ENCODE peak calls at places on chromosomes 13 and 19, in four cellular contexts. S, B, N and O are unnamed samples.

GRCh38 chr13:36082396-36082795 is 48.8 kb downstream of the DCLK1 start:
- DNase-seq in S (no peak), B (no peak), N (no peak), O (no peak)

GRCh38 chr13:103615778-103616177 is 549.6 kb upstream of the SLC10A2 start:
- DNase-seq in S (no peak), N (no peak), B (no peak), O (no peak)

GRCh38 chr19:2507109-2507508 is 31.2 kb downstream of the GADD45B start:
- DNase-seq in B (no peak), S (peak), N (peak), O (peak)

GRCh38 chr19:48600679-48601382 is 5.7 kb upstream of the SPACA4 start:
- DNase-seq in B (no peak), N (no peak), S (no peak), O (no peak)

GRCh38 chr19:3606174-3606689 is 443 bp downstream of the TBXA2R start:
- DNase-seq in S (no peak), N (peak), B (no peak), O (no peak)

GRCh38 chr13:85993567-85993966 is 194.3 kb upstream of the SLITRK6 start:
- DNase-seq in N (no peak), S (no peak), B (no peak), O (no peak)

GRCh38 chr19:34181111-34181864 is 9.0 kb downstream of the LSM14A start:
- DNase-seq in S (no peak), B (no peak), N (no peak), O (no peak)

GRCh38 chr13:27038323-27038722 is 133.3 kb downstream of the USP12 start:
- DNase-seq in N (no peak), B (no peak), S (peak), O (peak)

GRCh38 chr13:21012211-21012610 is 49.2 kb downstream of the LATS2 start:
- DNase-seq in B (no peak), N (no peak), S (peak), O (no peak)

GRCh38 chr19:15466851-15467733 is 2.7 kb upstream of the RASAL3 start:
- DNase-seq in S (peak), N (no peak), B (peak), O (peak)

GRCh38 chr19:19256072-19256969 is 16.8 kb downstream of the TM6SF2 start:
- DNase-seq in N (no peak), B (no peak), S (no peak), O (no peak)

GRCh38 chr19:6802336-6803035 is 30.0 kb downstream of the VAV1 start:
- DNase-seq in B (peak), S (no peak), N (no peak), O (peak)

GRCh38 chr13:110055089-110055488 is 251.9 kb downstream of the COL4A1 start:
- DNase-seq in B (no peak), S (peak), N (no peak), O (no peak)

GRCh38 chr19:30781519-30781918 is 409.3 kb downstream of the ZNF536 start:
- DNase-seq in B (no peak), N (no peak), S (no peak), O (no peak)

GRCh38 chr19:29873024-29873800 is 61.4 kb downstream of the CCNE1 start:
- DNase-seq in B (no peak), S (no peak), N (peak), O (no peak)

GRCh38 chr19:28607066-28607583 is 605.8 kb downstream of the UQCRFS1 start:
- DNase-seq in N (no peak), S (no peak), B (no peak), O (no peak)

GRCh38 chr13:80379245-80379644 is 38.3 kb upstream of the SPRY2 start:
- DNase-seq in S (peak), B (no peak), N (no peak), O (no peak)

GRCh38 chr19:4371209-4371897 is 28.0 kb downstream of the MPND start:
- DNase-seq in B (no peak), S (no peak), N (no peak), O (no peak)

GRCh38 chr13:37187611-37188010 is 82.1 kb upstream of the CSNK1A1L start:
- DNase-seq in N (no peak), B (no peak), S (no peak), O (no peak)

GRCh38 chr13:99067160-99067985 is 89.5 kb upstream of the DOCK9 start:
- DNase-seq in B (no peak), N (no peak), S (peak), O (no peak)

DNA sequence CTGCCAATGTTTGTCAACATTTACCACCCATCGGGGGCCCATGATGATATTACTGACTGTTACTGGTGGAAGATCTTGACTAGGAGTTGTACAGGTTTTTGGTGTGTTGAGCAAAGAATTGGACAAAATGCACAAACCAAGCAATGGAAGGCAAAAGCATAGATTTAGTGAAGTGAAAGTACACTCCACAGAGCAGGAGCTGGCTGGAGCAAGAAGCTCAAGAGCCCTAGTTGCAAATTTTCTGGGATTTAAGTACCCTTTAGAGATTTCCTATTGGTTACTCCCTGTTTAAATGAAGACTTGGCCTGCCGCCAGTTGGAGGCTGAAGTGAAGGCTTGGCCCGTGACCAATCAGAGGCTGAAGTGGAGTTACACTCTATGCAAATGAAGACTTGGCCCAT is 128.6 kb upstream of the KL start:
- DNase-seq in N (no peak), B (no peak), S (no peak), O (no peak)
- TF ChIP-seq FOS in N (no peak), B (no peak), S (no peak), O (no peak)

DNA sequence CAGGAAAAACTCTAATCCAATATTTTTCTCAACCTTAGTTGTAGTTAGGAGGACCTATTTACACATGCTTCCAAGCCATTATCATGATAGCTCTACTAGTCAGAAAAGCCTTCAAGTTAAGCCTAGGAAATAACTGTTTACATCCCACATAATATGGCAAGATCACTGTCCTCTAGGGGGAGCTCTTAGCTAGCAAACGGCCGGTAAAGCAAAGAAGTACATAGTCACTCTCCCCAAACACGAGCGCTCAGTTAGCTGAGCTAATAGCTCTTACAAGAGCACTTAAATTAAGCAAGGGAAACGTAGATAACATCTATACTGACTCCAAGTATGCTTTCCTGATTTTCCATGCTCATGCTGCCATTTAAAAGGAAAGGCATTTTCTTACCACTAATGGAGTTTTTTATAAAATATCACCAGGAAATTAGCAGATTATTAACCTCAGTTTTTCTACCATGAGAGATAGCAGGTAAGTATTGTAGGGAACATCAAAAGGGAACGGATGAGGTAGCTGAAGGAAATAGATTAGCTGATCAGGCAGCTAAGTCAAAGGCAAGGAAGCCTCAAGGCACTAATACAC is 100.6 kb upstream of the PABPC3 start:
- DNase-seq in B (no peak), S (peak), N (peak), O (peak)
- TF ChIP-seq FOS in B (no peak), S (no peak), N (no peak), O (no peak)

DNA sequence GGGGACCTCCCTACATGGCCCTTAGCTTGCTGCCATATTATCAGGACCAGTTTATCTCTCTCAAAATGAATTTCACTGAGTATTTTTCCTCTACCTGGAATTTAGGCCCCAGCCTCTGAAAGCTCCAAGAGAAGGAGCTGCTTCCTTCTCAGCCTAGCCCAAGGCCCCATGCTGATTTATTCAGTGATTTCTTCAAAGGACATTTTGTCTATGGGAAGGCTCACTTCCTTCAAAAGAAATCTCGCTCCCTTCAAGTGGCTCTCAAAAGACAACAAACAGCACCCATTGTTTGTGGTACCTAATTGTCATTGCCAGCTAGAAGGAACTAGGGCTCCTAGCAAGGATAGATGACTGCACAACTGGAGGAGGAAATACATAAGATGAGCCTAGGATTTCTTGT is 172.4 kb downstream of the SLC7A1 start:
- DNase-seq in N (no peak), B (no peak), S (no peak), O (no peak)
- TF ChIP-seq FOS in N (no peak), B (no peak), S (no peak), O (no peak)

DNA sequence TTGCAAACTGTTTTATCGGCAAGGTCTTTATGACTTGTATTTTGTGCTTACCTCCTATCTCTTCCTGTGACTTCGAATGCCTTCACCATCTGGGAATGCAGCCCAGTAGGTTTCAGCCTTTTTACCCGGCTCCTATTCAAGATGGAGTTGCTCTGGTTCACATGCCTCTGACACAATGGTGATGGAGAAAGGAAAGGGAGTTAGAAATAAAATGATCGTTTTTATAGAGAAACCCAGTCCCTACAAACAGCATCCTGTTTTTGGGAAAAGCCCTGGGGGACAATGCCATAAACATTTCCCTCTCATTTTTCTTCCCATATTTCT is 27.5 kb upstream of the SLC46A3 start:
- DNase-seq in B (no peak), S (no peak), N (no peak), O (no peak)
- TF ChIP-seq FOS in B (no peak), S (no peak), N (no peak), O (no peak)

DNA sequence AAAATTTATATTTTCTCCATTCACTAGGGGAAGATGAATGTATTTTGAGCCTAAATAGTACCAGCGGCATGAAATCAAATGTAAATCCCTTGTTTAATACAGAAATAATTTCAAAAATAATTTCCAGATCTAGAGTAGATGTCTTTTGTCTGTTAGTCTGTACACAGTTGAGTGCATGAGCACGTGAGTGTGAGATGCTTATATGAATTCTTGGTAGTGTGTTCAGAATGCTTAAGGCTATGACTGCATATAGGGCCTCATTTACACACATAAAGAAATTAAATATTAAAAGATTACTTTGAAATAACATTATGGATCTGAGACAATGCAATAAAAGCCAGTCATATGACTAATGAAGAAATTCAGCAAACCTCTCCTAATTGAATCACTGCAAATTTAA is 4.7 kb downstream of the AMER2 start:
- DNase-seq in N (no peak), B (no peak), S (no peak), O (no peak)
- TF ChIP-seq FOS in N (no peak), B (no peak), S (no peak), O (no peak)

DNA sequence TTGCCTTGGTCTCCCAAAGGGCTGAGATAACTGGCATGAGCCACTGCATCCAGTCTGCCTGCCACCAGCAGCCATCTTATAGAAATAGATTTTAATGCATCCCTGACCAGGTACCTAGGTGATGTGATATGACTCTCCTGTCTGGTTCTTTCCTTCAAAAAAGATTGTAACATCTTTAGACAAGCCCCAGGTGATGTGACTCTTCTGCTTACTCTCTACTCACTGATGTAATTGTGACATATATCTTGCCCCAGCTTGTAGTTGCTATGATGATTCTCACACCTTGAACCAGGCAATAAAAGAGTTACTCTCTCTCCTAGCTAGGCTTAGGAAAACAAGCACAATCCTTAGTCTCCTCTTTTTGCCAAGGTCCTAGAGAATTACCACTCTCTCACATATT is 30.6 kb upstream of the ZNF681 start:
- DNase-seq in N (no peak), S (no peak), B (no peak), O (no peak)
- TF ChIP-seq FOS in N (no peak), S (no peak), B (no peak), O (no peak)

GRCh38 chr19:1074512-1075283 is 7.7 kb downstream of the ARHGAP45 start:
- DNase-seq in B (no peak), S (no peak), N (peak), O (no peak)
- TF ChIP-seq FOS in B (no peak), S (no peak), N (no peak), O (no peak)

DNA sequence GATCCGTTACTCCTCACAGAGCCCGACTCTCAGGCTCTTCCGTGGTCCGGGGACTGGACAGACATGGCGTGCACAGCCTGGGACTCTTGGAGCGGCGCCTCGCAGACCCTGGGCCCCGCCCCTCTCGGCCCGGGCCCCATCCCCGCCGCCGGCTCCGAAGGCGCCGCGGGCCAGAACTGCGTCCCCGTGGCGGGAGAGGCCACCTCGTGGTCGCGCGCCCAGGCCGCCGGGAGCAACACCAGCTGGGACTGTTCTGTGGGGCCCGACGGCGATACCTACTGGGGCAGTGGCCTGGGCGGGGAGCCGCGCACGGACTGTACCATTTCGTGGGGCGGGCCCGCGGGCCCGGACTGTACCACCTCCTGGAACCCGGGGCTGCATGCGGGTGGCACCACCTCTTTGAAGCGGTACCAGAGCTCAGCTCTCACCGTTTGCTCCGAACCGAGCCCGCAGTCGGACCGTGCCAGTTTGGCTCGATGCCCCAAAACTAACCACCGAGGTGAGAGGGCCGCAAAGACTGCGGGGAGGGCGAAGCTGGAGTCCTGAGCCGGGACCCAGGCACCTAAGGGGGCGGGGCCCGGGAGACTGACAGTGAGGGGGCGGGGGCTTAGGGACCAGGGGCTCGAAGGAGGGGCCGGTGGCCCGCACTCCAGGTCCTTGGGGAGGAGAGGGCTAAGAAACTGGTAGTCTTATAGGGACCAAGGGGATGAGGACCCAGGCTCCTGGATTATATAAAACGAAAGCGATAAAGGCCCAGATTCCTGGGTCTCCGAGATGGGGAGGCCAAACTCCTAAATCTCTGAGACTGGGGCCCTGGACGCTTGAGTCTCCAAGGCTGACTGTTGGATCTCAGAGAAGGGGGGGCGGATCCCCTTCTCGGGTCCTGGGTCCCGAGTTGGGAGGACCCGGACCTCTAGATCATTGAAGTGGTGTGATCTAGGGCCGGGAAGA is 2.0 kb downstream of the ETV2 start:
- DNase-seq in S (peak), B (peak), N (peak), O (peak)
- TF ChIP-seq FOS in S (no peak), B (no peak), N (no peak), O (no peak)

DNA sequence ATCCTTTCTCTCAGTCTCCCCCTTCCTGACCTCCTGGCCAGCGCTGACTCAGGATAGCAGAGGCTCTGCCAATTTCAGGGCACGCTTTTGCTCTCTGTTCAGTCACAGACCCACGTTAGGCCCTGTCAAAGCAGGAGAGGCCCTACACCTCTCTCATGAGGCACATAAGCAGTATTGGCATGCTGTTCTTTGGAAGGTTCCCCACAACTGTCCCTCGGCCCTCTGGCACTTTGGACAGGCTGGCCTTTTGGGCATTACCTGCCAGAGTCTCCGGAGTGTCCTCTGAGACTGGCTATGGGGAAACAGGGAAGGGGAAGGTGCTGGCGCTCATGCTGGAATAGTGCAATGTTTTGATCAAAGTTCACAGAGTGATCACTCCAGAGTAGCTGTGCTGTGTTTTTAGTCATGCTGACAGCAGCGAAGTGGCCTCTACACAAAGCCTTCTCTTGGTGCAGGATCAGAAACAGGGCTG is 23.7 kb upstream of the UBE2L5 start:
- DNase-seq in B (no peak), N (no peak), S (peak), O (no peak)
- TF ChIP-seq FOS in B (no peak), N (no peak), S (no peak), O (no peak)

GRCh38 chr13:44758595-44759221 is 182.6 kb upstream of the TSC22D1 start:
- DNase-seq in N (no peak), S (peak), B (no peak), O (peak)

GRCh38 chr13:44759222-44759721 is 183.1 kb upstream of the TSC22D1 start:
- DNase-seq in N (no peak), B (no peak), S (no peak), O (no peak)

GRCh38 chr13:44755872-44756271 is 179.7 kb upstream of the TSC22D1 start:
- DNase-seq in S (peak), B (no peak), N (no peak), O (peak)

GRCh38 chr13:44757671-44758070 is 181.5 kb upstream of the TSC22D1 start:
- DNase-seq in S (no peak), B (no peak), N (no peak), O (no peak)

DNA sequence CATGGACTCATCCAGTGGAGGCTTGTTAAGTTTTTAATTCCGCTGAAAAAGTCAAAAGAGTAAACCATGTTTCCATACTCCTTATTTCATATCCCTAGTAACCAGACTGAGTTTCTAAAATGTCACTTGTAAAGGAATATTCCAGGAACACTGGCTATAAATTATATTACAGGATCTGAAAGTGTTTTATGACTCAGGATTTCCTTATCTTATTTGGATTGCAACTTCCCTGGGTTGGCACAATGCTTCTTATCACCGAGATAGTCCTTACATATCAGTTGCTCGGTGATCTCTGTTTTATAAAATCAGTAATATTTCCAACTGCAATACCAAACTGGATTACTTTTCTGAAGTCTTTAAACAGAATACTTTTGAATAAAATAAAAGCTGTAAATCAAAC is 180.3 kb upstream of the TSC22D1 start:
- DNase-seq in S (no peak), B (no peak), N (no peak), O (peak)
- TF ChIP-seq FOS in S (no peak), B (no peak), N (no peak), O (peak)